ENCODE peak calls at places on chromosomes 1 and 21, in four cellular contexts. F is upper lobe of left lung, Z is HepG2, Y is GM12878. W is an unnamed sample.
A peak's percentile ranks its signal among the peaks of the same experiment; 100 is the strongest.

GRCh38 chr1:15941899-15942660 is 33.8 kb downstream of the ZBTB17 start:
- ATAC-seq in F (no peak), Z (no peak), Y (no peak), W (no peak)

GRCh38 chr1:174990382-174990999 is 9.3 kb upstream of the CACYBP start:
- ATAC-seq in F (peak; percentile 89), Z (peak; percentile 89), Y (peak; percentile 75), W (peak; percentile 83)

GRCh38 chr21:44838038-44838895 is 20.4 kb upstream of the SUMO3 start:
- ATAC-seq in F (no peak), Z (peak; percentile 65), Y (no peak), W (no peak)

GRCh38 chr1:211468595-211468994 is 23.4 kb downstream of the RD3 start:
- ATAC-seq in F (peak; percentile 75), Z (no peak), Y (no peak), W (peak; percentile 80)

GRCh38 chr21:46038871-46039397 is 57.4 kb downstream of the COL6A1 start:
- ATAC-seq in F (peak; percentile 87), Z (no peak), Y (no peak), W (peak; percentile 77)

GRCh38 chr1:17128361-17128760 is 9.1 kb upstream of the PADI2 start:
- ATAC-seq in F (peak; percentile 79), Z (no peak), Y (peak; percentile 77), W (peak; percentile 59)

GRCh38 chr21:36459098-36459497 is 20.8 kb downstream of the CLDN14 start:
- ATAC-seq in F (no peak), Z (peak; percentile 62), Y (no peak), W (no peak)

GRCh38 chr1:48043524-48043923 is 46.3 kb upstream of the TRABD2B start:
- ATAC-seq in F (no peak), Z (no peak), Y (no peak), W (no peak)

DNA sequence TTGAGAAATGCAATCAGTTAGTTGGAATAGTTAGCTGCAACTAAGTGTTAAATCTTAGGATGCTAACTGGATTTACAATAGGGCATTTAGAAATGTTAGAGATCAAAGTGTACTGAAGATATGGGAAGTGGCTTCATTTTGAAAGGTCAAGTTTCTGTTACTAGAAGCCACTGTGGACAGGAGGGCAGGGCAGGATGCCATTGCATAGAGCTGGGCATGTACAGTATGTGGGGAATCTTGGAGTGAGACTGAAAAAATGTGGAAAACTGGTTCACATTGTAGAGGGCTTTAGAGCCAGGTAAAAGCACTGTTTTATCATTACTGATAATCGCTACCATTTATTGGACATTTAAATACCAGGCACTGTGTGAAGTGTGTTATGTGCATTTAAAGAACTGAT is 31.0 kb downstream of the ARID1A start:
- ATAC-seq in F (no peak), Z (no peak), Y (no peak), W (no peak)
- H3K4me1 ChIP-seq in F (peaks cover 73% of the 10 kb centered on the region), Z (peaks cover 53% of the 10 kb centered on the region), Y (peaks cover 40% of the 10 kb centered on the region), W (peaks cover 22% of the 10 kb centered on the region)

GRCh38 chr1:246107516-246108277 is 399.4 kb downstream of the SMYD3 start:
- ATAC-seq in F (no peak), Z (no peak), Y (no peak), W (no peak)
- TF ChIP-seq POLR2AphosphoS5 in F (no peak), Z (no peak), Y (no peak), W (no peak)

GRCh38 chr1:180627411-180627810 is 4.4 kb upstream of the XPR1 start:
- ATAC-seq in F (no peak), Z (no peak), Y (no peak), W (no peak)

GRCh38 chr1:180626711-180627110 is 5.1 kb upstream of the XPR1 start:
- ATAC-seq in F (no peak), Z (no peak), Y (no peak), W (no peak)

GRCh38 chr1:180628646-180629045 is 3.2 kb upstream of the XPR1 start:
- ATAC-seq in F (no peak), Z (no peak), Y (no peak), W (no peak)

GRCh38 chr1:180622658-180623508 is 8.9 kb upstream of the XPR1 start:
- ATAC-seq in F (no peak), Z (no peak), Y (no peak), W (no peak)

GRCh38 chr1:180623579-180624347 is 8.1 kb upstream of the XPR1 start:
- ATAC-seq in F (no peak), Z (peak; percentile 59), Y (no peak), W (no peak)
- TF ChIP-seq CTCF in F (no peak), Z (no peak), Y (no peak), W (peak; percentile 37)

GRCh38 chr1:154578058-154578418 is 10.5 kb downstream of the CHRNB2 start:
- ATAC-seq in F (no peak), Z (no peak), Y (no peak), W (peak; percentile 39)
- H3K4me1 ChIP-seq in F (peaks cover 4% of the 10 kb centered on the region), Z (no peaks in the 10 kb centered on the region), Y (no peaks in the 10 kb centered on the region), W (peaks cover 16% of the 10 kb centered on the region)

GRCh38 chr1:67058242-67058641 is 4.3 kb upstream of the SLC35D1 start:
- ATAC-seq in F (no peak), Z (no peak), Y (no peak), W (no peak)

GRCh38 chr1:67053535-67053784 is 488 bp downstream of the SLC35D1 start:
- ATAC-seq in F (peak; percentile 92), Z (peak; percentile 88), Y (peak; percentile 62), W (peak; percentile 87)

GRCh38 chr1:67058761-67059160 is 4.8 kb upstream of the SLC35D1 start:
- ATAC-seq in F (no peak), Z (no peak), Y (no peak), W (no peak)

GRCh38 chr1:67052741-67053534 is 1.0 kb downstream of the SLC35D1 start:
- ATAC-seq in F (peak; percentile 45), Z (peak; percentile 41), Y (peak; percentile 23), W (peak; percentile 10)

GRCh38 chr1:67053785-67054759 is at the start of gene SLC35D1:
- ATAC-seq in F (peak; percentile 91), Z (peak; percentile 90), Y (peak; percentile 83), W (peak; percentile 87)
- TF ChIP-seq POLR2AphosphoS5 in F (peak; percentile 35), Z (peak; percentile 72), Y (peak; percentile 61), W (peak; percentile 23)

GRCh38 chr1:77016371-77016770 is 149.1 kb downstream of the ST6GALNAC5 start:
- ATAC-seq in F (no peak), Z (no peak), Y (no peak), W (no peak)

GRCh38 chr1:77018386-77019156 is 151.3 kb downstream of the ST6GALNAC5 start:
- ATAC-seq in F (peak; percentile 20), Z (no peak), Y (no peak), W (no peak)

GRCh38 chr1:77015748-77016341 is 148.6 kb downstream of the ST6GALNAC5 start:
- ATAC-seq in F (no peak), Z (no peak), Y (no peak), W (no peak)

GRCh38 chr1:77010937-77011336 is 143.7 kb downstream of the ST6GALNAC5 start:
- ATAC-seq in F (no peak), Z (no peak), Y (no peak), W (no peak)

DNA sequence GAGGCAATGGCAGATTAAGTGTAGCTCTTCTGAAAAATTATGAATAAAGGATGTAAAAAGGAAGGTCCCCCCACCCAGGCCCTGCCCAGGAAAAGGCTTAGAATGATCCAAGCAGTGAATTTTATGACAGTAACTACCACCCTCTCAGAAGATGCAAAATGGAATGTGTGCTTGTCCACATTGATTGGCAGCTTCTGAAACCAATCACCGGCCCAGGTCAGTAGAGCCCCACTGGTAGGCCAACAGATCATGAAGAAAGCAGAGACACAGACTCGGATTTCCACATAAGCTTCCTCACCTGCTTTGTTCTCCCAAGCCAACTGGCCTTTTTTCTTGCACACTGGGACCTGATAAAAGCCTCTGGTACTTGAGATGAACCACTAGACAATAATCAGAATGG is 147.1 kb downstream of the ST6GALNAC5 start:
- ATAC-seq in F (no peak), Z (no peak), Y (no peak), W (no peak)
- TF ChIP-seq CTCF in F (no peak), Z (no peak), Y (no peak), W (no peak)

GRCh38 chr1:145977016-145977415 is 12.5 kb downstream of the POLR3GL start:
- ATAC-seq in F (no peak), Z (no peak), Y (no peak), W (no peak)
- H3K4me1 ChIP-seq in F (peaks cover 48% of the 10 kb centered on the region), Z (peaks cover 66% of the 10 kb centered on the region), Y (peaks cover 44% of the 10 kb centered on the region), W (peaks cover 49% of the 10 kb centered on the region)

DNA sequence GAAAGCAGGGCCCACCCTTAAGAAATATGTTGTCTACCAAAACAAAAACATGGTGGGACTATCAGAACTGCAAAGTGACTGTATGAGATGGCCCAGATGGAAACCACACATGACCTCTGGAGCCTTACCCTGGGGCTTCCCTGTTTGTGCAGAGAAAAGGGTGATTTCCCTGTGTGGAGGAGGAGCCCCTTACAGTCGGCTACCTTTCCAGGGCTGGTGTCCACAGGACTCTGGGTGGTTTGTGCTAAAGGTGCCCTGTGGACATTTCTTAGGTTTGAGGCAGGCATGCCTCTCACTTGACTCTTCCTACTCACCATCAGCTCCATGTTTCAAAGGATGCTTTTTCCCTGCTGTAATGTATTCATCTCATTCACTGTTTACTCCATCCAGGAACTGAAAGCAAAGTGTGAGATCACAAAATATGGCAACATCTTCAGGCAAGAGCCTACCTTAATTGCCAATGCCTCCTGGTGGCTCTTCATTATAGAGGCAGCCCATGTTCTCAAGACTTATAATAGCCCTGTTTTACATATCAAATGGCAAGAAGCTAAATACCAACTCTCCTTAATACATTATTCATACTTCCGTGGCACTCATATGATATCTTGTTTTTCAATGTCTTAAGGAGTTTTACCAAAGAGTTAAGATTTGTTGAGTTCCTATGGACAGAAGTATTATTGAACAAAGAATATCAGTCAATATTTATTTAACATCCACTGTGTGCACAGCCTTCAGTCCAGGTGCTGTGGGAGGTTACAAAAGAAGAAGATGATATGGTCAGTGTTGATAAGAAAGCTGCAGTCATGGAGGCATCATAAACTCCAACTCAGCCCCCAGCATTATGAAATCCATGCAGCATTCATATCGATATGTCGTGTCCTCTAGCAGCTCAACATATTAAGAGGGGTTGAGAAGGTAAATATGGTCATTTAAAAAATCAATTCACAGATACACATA is 15.4 kb upstream of the TFF3 start:
- ATAC-seq in F (no peak), Z (no peak), Y (peak; percentile 94), W (no peak)
- TF ChIP-seq POLR2AphosphoS5 in F (no peak), Z (no peak), Y (no peak), W (no peak)

W was measured in gastroesophageal sphincter.